ENCODE peak calls at places on chromosomes 4 and X, in ten cellular contexts. H is EH; N is posterior cingulate gyrus; K is heart right ventricle; S is activated T-helper 1 cell treated with anti-CD3 and anti-CD28 coated beads, Interleukin-12 subunit alpha, Interleukin-12 subunit beta, Interleukin-2, Interleukin-4 antibody, amounts not matched to agents 30 ng/mL and 10 ng/mL and 1 ng/mL, durations not matched to agents 14 hours and 24 hours and 36 hours; I is EL; Y is Kasumi-1; F is activated CD8-positive, alpha-beta memory T cell treated with anti-CD3 and anti-CD28 coated beads for 48 hours; X is M059J; A is NCI-H1417 treated with DMSO at 0.1 percent for 48 hours. G is an unnamed sample.

GRCh38 chrX:22124098-22124497 is 92.0 kb downstream of the PHEX start:
- DNase-seq in H (no peak), N (no peak), K (no peak), S (no peak), I (no peak), Y (no peak), F (no peak), X (no peak), A (no peak), G (no peak)

GRCh38 chr4:173492315-173492714 is 37.7 kb downstream of the HAND2 start:
- DNase-seq in H (no peak), N (no peak), K (no peak), S (no peak), I (no peak), Y (peak), F (no peak), X (no peak), A (no peak), G (no peak)

GRCh38 chr4:61277785-61278184 is 77.7 kb downstream of the ADGRL3 start:
- DNase-seq in H (no peak), N (no peak), K (no peak), S (no peak), I (no peak), Y (no peak), F (no peak), X (no peak), A (peak), G (no peak)

GRCh38 chrX:124573458-124573857 is 227.1 kb downstream of the SH2D1A start:
- DNase-seq in H (no peak), N (no peak), K (no peak), S (no peak), I (no peak), Y (no peak), F (no peak), X (no peak), A (no peak), G (no peak)

GRCh38 chrX:47577424-47577823 is 4.8 kb upstream of the TIMP1 start:
- DNase-seq in H (no peak), N (no peak), K (no peak), S (no peak), I (no peak), Y (no peak), F (no peak), X (no peak), A (no peak), G (no peak)

GRCh38 chr4:138053601-138054322 is 188.4 kb downstream of the SLC7A11 start:
- DNase-seq in H (peak), N (no peak), K (no peak), S (no peak), I (peak), Y (no peak), F (no peak), X (peak), A (no peak), G (peak)

GRCh38 chr4:4574052-4574451 is 32.2 kb upstream of the STX18 start:
- DNase-seq in H (no peak), N (no peak), K (no peak), S (no peak), I (no peak), Y (no peak), F (no peak), X (no peak), A (no peak), G (no peak)

GRCh38 chrX:46326161-46326560 is 219.1 kb downstream of the ZNF674 start:
- DNase-seq in H (peak), N (no peak), K (no peak), S (no peak), I (peak), Y (no peak), F (no peak), X (peak), A (no peak), G (no peak)

GRCh38 chr4:83189631-83190136 is 75.2 kb upstream of the PLAC8 start:
- DNase-seq in H (no peak), N (no peak), K (no peak), S (no peak), I (no peak), Y (no peak), F (no peak), X (no peak), A (no peak), G (no peak)

GRCh38 chr4:1708581-1708980 is 3.5 kb downstream of the SLBP start:
- DNase-seq in H (peak), N (no peak), K (no peak), S (no peak), I (no peak), Y (no peak), F (no peak), X (no peak), A (no peak), G (no peak)

GRCh38 chr4:7941111-7942018 is 1.7 kb upstream of the AFAP1 start:
- DNase-seq in H (peak), N (no peak), K (no peak), S (no peak), I (peak), Y (no peak), F (no peak), X (peak), A (no peak), G (no peak)

GRCh38 chr4:152328595-152328994 is 207.3 kb downstream of the FBXW7 start:
- DNase-seq in H (peak), N (no peak), K (no peak), S (no peak), I (peak), Y (no peak), F (no peak), X (peak), A (no peak), G (no peak)

GRCh38 chrX:131830400-131831184 is 192.5 kb upstream of the STK26 start:
- DNase-seq in H (peak), N (peak), K (peak), S (peak), I (peak), Y (peak), F (no peak), X (peak), A (peak), G (peak)

GRCh38 chr4:64718091-64718490 is 308.8 kb upstream of the TECRL start:
- DNase-seq in H (no peak), N (no peak), K (no peak), S (no peak), I (peak), Y (no peak), F (no peak), X (peak), A (no peak), G (no peak)

GRCh38 chrX:47191331-47191730 is 2.3 kb upstream of the UBA1 start:
- DNase-seq in H (peak), N (no peak), K (no peak), S (peak), I (peak), Y (peak), F (no peak), X (peak), A (peak), G (no peak)

GRCh38 chr4:57342406-57342805 is 232.2 kb upstream of the IGFBP7 start:
- DNase-seq in H (peak), N (no peak), K (no peak), S (no peak), I (peak), Y (no peak), F (no peak), X (peak), A (no peak), G (no peak)

GRCh38 chrX:9316096-9316495 is 148.8 kb upstream of the TBL1X start:
- DNase-seq in H (no peak), N (no peak), K (no peak), S (no peak), I (no peak), Y (peak), F (no peak), X (no peak), A (no peak), G (peak)

GRCh38 chr4:55087016-55087929 is 38.1 kb downstream of the KDR start:
- DNase-seq in H (peak), N (no peak), K (no peak), S (no peak), I (no peak), Y (no peak), F (no peak), X (no peak), A (no peak), G (no peak)

GRCh38 chr4:74123065-74123728 is 24.2 kb upstream of the CXCL2 start:
- DNase-seq in H (peak), N (no peak), K (no peak), S (no peak), I (peak), Y (no peak), F (no peak), X (peak), A (no peak), G (no peak)

GRCh38 chr4:54091637-54092404 is 8.1 kb upstream of the GSX2 start:
- DNase-seq in H (peak), N (peak), K (peak), S (peak), I (peak), Y (peak), F (no peak), X (peak), A (peak), G (peak)

GRCh38 chr4:32909722-32910121 is 2189.6 kb downstream of the PCDH7 start:
- DNase-seq in H (no peak), N (no peak), K (no peak), S (no peak), I (no peak), Y (no peak), F (no peak), X (no peak), A (no peak), G (no peak)

GRCh38 chr4:177369372-177369771 is 59.7 kb downstream of the NEIL3 start:
- DNase-seq in H (peak), N (no peak), K (no peak), S (no peak), I (peak), Y (no peak), F (no peak), X (no peak), A (no peak), G (no peak)

GRCh38 chr4:7160439-7160838 is 31.9 kb upstream of the SORCS2 start:
- DNase-seq in H (no peak), N (peak), K (no peak), S (no peak), I (no peak), Y (no peak), F (no peak), X (no peak), A (no peak), G (no peak)

GRCh38 chr4:121182296-121182695 is 18.2 kb upstream of the TNIP3 start:
- DNase-seq in H (peak), N (no peak), K (no peak), S (peak), I (peak), Y (peak), F (no peak), X (peak), A (no peak), G (peak)

GRCh38 chr4:186485621-186486062 is 69.7 kb downstream of the MTNR1A start:
- DNase-seq in H (peak), N (peak), K (no peak), S (no peak), I (peak), Y (no peak), F (no peak), X (peak), A (no peak), G (no peak)

G was measured in MV-4-11.